ENCODE peak calls at places on chromosomes 2 and 18, in six cellular contexts. U, O, K, Q, R and M are unnamed samples.

GRCh38 chr2:191030521-191031154 is 16.7 kb upstream of the STAT1 start:
- DNase-seq in U (no peak), O (no peak), K (no peak), Q (no peak), R (no peak), M (no peak)

GRCh38 chr18:54215069-54215468 is 9.4 kb downstream of the MBD2 start:
- DNase-seq in U (no peak), O (no peak), K (no peak), Q (no peak), R (no peak), M (no peak)

GRCh38 chr2:62194558-62195420 is 1.1 kb upstream of the B3GNT2 start:
- DNase-seq in U (no peak), O (no peak), K (peak), Q (peak), R (no peak), M (no peak)

GRCh38 chr2:20596973-20597867 is 53.7 kb downstream of the HS1BP3 start:
- DNase-seq in U (peak), O (peak), K (peak), Q (peak), R (peak), M (peak)

GRCh38 chr2:118167026-118167425 is 78.8 kb downstream of the INSIG2 start:
- DNase-seq in U (no peak), O (no peak), K (no peak), Q (no peak), R (no peak), M (no peak)

GRCh38 chr2:231780123-231780908 is 766 bp downstream of the PDE6D start:
- DNase-seq in U (no peak), O (no peak), K (peak), Q (peak), R (no peak), M (peak)

GRCh38 chr2:130729311-130730299 is 735 bp downstream of the GPR148 start:
- DNase-seq in U (no peak), O (no peak), K (peak), Q (no peak), R (no peak), M (no peak)

GRCh38 chr2:119197529-119198266 is 25.9 kb upstream of the STEAP3 start:
- DNase-seq in U (no peak), O (no peak), K (no peak), Q (no peak), R (no peak), M (no peak)

GRCh38 chr2:68190991-68191731 is 33.5 kb downstream of the PNO1 start:
- DNase-seq in U (no peak), O (no peak), K (no peak), Q (no peak), R (no peak), M (no peak)

GRCh38 chr2:241820625-241821384 is 11.8 kb downstream of the NEU4 start:
- DNase-seq in U (peak), O (peak), K (no peak), Q (no peak), R (no peak), M (no peak)

GRCh38 chr2:240255811-240256703 is 115.6 kb upstream of the OTOS start:
- DNase-seq in U (no peak), O (no peak), K (peak), Q (no peak), R (no peak), M (no peak)

GRCh38 chr2:181104512-181105121 is 124.2 kb downstream of the UBE2E3 start:
- DNase-seq in U (no peak), O (no peak), K (no peak), Q (no peak), R (no peak), M (no peak)

GRCh38 chr2:1750935-1751767 is 6.8 kb upstream of the PXDN start:
- DNase-seq in U (no peak), O (peak), K (peak), Q (no peak), R (peak), M (no peak)

GRCh38 chr18:35968278-35968880 is 4.1 kb upstream of the RMP24 start:
- DNase-seq in U (no peak), O (no peak), K (no peak), Q (no peak), R (no peak), M (no peak)

GRCh38 chr18:46755315-46756171 is 1.3 kb downstream of the ST8SIA5 start:
- DNase-seq in U (no peak), O (no peak), K (no peak), Q (no peak), R (no peak), M (no peak)

GRCh38 chr18:46754188-46754587 is 2.7 kb downstream of the ST8SIA5 start:
- DNase-seq in U (no peak), O (no peak), K (no peak), Q (no peak), R (no peak), M (no peak)

GRCh38 chr18:46754661-46755292 is 2.1 kb downstream of the ST8SIA5 start:
- DNase-seq in U (no peak), O (no peak), K (no peak), Q (no peak), R (peak), M (no peak)

GRCh38 chr18:46756559-46757201 is at the start of gene ST8SIA5:
- DNase-seq in U (no peak), O (no peak), K (no peak), Q (no peak), R (peak), M (no peak)

GRCh38 chr18:46756172-46756558 is 688 bp downstream of the ST8SIA5 start:
- DNase-seq in U (no peak), O (no peak), K (peak), Q (no peak), R (no peak), M (no peak)
- H3K27ac ChIP-seq in U (no peak), O (no peak), K (no peak), Q (no peak), R (peak), M (no peak)

DNA sequence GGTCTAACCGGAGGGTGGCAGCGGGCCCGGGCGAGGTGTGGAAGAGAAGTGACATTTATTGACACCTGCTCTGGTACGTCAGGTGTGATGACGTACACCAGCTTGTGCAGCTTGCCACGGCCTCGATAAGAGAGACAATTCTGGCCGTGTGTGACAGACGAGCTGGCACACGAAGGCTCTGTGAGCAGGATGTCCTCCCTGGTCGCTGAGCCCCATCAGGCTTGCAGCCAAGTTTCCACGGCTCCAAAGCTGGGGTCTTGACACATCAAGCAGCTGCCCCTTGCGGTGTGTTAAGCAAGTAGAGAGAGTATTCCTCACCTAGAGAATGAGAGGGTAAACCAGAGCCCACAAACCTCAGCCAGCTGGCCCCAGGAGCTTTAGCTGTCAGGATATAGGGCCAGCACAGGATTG is 30.6 kb downstream of the TOGARAM2 start:
- DNase-seq in U (no peak), O (no peak), K (peak), Q (peak), R (peak), M (peak)
- TF ChIP-seq CTCF in U (no peak), O (no peak), K (no peak), Q (no peak), R (no peak), M (no peak)

GRCh38 chr2:223165423-223166214 is 113.6 kb downstream of the KCNE4 start:
- DNase-seq in U (no peak), O (no peak), K (no peak), Q (no peak), R (no peak), M (no peak)
- H3K27ac ChIP-seq in U (no peak), O (no peak), K (no peak), Q (no peak), R (no peak), M (no peak)

DNA sequence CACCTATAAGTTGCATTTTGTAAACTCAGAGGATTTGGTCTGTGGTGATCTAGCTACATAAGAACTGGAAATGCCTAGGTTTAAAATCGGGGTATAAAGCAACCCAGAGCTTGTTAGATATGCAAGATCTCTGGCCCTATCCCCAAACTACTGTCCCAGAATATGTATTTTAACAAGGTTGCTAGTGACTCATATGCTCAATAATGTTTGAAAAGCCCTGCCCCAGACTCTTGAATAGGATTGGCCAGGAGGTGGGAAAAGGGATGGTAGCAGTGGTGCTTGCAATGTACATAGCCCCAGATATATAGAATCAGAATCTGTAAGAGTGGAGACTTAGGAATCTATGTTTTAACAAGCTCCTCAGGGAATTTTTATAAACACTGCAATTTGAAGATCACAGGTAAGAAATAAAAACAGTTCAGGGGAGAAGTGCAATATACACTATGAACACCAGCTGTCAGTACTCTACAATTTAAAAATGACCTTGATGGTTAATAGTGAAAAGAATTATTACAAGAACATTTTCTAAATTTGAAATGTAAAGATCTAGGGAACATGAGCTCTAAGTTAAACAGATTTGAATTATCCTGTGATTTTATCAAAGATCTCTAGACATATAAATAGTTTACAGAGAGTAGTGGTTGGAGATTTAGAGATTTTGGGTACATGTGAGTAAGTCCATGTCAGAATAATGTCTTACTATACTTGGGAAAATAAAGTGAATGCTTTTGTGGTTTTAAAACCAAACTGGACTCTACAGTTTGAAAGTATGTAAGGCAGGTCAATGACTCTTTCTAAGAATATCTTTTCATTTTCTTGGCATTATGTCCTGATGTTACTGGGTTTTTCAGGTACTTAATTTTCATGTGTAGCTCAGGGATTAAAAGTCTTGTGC is 7.7 kb upstream of the MMADHC start:
- DNase-seq in U (no peak), O (no peak), K (no peak), Q (no peak), R (no peak), M (no peak)
- TF ChIP-seq CTCF in U (peak), O (peak), K (no peak), Q (no peak), R (no peak), M (no peak)

DNA sequence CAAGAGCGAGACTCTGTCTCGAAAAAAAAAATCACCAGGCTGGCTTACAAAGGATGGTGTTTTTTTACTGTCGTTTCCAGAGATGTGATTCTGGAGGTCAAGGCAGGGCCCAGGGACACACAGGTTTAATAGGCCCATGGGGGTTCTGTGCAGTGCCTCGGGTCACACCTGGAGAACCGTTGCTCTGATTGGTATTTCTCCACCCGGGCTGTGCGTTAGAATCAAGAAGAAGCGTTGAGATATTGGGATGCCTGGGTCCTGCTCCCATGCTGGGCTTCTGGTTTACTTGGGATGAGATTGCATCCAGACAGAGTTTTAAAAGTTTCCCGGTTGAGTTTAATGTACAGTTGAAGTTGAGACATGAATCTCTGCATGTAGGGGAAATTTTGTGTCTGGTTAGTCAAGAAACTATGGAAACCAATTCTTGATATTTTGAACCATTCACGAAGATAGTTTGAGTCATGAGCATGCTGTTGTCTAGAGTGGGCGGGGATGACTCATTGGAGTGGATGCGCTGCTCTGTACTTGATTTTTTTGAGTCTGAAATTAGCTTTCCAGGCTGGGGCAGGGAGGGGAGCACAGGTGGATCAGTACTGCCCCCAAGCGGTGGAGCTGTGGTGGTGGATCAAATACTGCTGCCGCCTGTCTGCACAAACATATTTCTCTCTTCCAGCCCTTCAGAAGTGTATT is 50.1 kb downstream of the GREB1 start:
- DNase-seq in U (peak), O (peak), K (peak), Q (peak), R (peak), M (no peak)
- H3K27ac ChIP-seq in U (no peak), O (peak), K (no peak), Q (no peak), R (no peak), M (no peak)